ENCODE peak calls at places on chromosomes 1 and 21, in seven cellular contexts. One of them, this sample, is unnamed.

GRCh38 chr21:45454081-45454923 is 49.3 kb downstream of the COL18A1 start:
- DNase-seq in CD8-positive, alpha-beta T cell: no peak
- DNase-seq in H4: no peak
- DNase-seq in foreskin fibroblast: no peak
- DNase-seq in RPMI8226: peak
- DNase-seq in activated naive CD8-positive, alpha-beta T cell treated with anti-CD3 and anti-CD28 coated beads, Interleukin-2, amount 50 U/mL, for 24 hours: no peak
- DNase-seq in WTC11: no peak
- DNase-seq in this sample: peak

GRCh38 chr1:113153116-113153803 is 80.3 kb downstream of the LRIG2 start:
- DNase-seq in CD8-positive, alpha-beta T cell: no peak
- DNase-seq in H4: no peak
- DNase-seq in foreskin fibroblast: no peak
- DNase-seq in RPMI8226: no peak
- DNase-seq in activated naive CD8-positive, alpha-beta T cell treated with anti-CD3 and anti-CD28 coated beads, Interleukin-2, amount 50 U/mL, for 24 hours: no peak
- DNase-seq in WTC11: no peak
- DNase-seq in this sample: peak

GRCh38 chr1:15305366-15305765 is 58.3 kb downstream of the FHAD1 start:
- DNase-seq in CD8-positive, alpha-beta T cell: no peak
- DNase-seq in H4: no peak
- DNase-seq in foreskin fibroblast: no peak
- DNase-seq in RPMI8226: no peak
- DNase-seq in activated naive CD8-positive, alpha-beta T cell treated with anti-CD3 and anti-CD28 coated beads, Interleukin-2, amount 50 U/mL, for 24 hours: no peak
- DNase-seq in WTC11: no peak
- DNase-seq in this sample: no peak

GRCh38 chr1:65423884-65424655 is 3.6 kb downstream of the LEPR start:
- DNase-seq in CD8-positive, alpha-beta T cell: no peak
- DNase-seq in H4: peak
- DNase-seq in foreskin fibroblast: peak
- DNase-seq in RPMI8226: no peak
- DNase-seq in activated naive CD8-positive, alpha-beta T cell treated with anti-CD3 and anti-CD28 coated beads, Interleukin-2, amount 50 U/mL, for 24 hours: no peak
- DNase-seq in WTC11: no peak
- DNase-seq in this sample: no peak

GRCh38 chr1:54153548-54154439 is 994 bp upstream of the CDCP2 start:
- DNase-seq in CD8-positive, alpha-beta T cell: no peak
- DNase-seq in H4: peak
- DNase-seq in foreskin fibroblast: peak
- DNase-seq in RPMI8226: no peak
- DNase-seq in activated naive CD8-positive, alpha-beta T cell treated with anti-CD3 and anti-CD28 coated beads, Interleukin-2, amount 50 U/mL, for 24 hours: no peak
- DNase-seq in WTC11: peak
- DNase-seq in this sample: peak

GRCh38 chr21:45073301-45074047 is 906 bp upstream of the ADARB1 start:
- DNase-seq in CD8-positive, alpha-beta T cell: no peak
- DNase-seq in H4: no peak
- DNase-seq in foreskin fibroblast: no peak
- DNase-seq in RPMI8226: peak
- DNase-seq in activated naive CD8-positive, alpha-beta T cell treated with anti-CD3 and anti-CD28 coated beads, Interleukin-2, amount 50 U/mL, for 24 hours: no peak
- DNase-seq in WTC11: peak
- DNase-seq in this sample: no peak

GRCh38 chr1:117611894-117612481 is 6.1 kb downstream of the TENT5C start:
- DNase-seq in CD8-positive, alpha-beta T cell: peak
- DNase-seq in H4: no peak
- DNase-seq in foreskin fibroblast: no peak
- DNase-seq in RPMI8226: no peak
- DNase-seq in activated naive CD8-positive, alpha-beta T cell treated with anti-CD3 and anti-CD28 coated beads, Interleukin-2, amount 50 U/mL, for 24 hours: no peak
- DNase-seq in WTC11: no peak
- DNase-seq in this sample: no peak

GRCh38 chr1:181981821-181982220 is 79.7 kb downstream of the ZNF648 start:
- DNase-seq in CD8-positive, alpha-beta T cell: no peak
- DNase-seq in H4: no peak
- DNase-seq in foreskin fibroblast: no peak
- DNase-seq in RPMI8226: no peak
- DNase-seq in activated naive CD8-positive, alpha-beta T cell treated with anti-CD3 and anti-CD28 coated beads, Interleukin-2, amount 50 U/mL, for 24 hours: no peak
- DNase-seq in WTC11: no peak
- DNase-seq in this sample: no peak

GRCh38 chr1:170929412-170929834 is 5.9 kb upstream of the MROH9 start:
- DNase-seq in CD8-positive, alpha-beta T cell: no peak
- DNase-seq in H4: no peak
- DNase-seq in foreskin fibroblast: no peak
- DNase-seq in RPMI8226: no peak
- DNase-seq in activated naive CD8-positive, alpha-beta T cell treated with anti-CD3 and anti-CD28 coated beads, Interleukin-2, amount 50 U/mL, for 24 hours: no peak
- DNase-seq in WTC11: no peak
- DNase-seq in this sample: no peak

GRCh38 chr1:187871177-187871576 is 1042.4 kb downstream of the PLA2G4A start:
- DNase-seq in CD8-positive, alpha-beta T cell: no peak
- DNase-seq in H4: no peak
- DNase-seq in foreskin fibroblast: no peak
- DNase-seq in RPMI8226: no peak
- DNase-seq in activated naive CD8-positive, alpha-beta T cell treated with anti-CD3 and anti-CD28 coated beads, Interleukin-2, amount 50 U/mL, for 24 hours: no peak
- DNase-seq in WTC11: no peak
- DNase-seq in this sample: no peak

GRCh38 chr1:119718969-119719368 is 7.2 kb downstream of the PHGDH start:
- DNase-seq in CD8-positive, alpha-beta T cell: no peak
- DNase-seq in H4: no peak
- DNase-seq in foreskin fibroblast: no peak
- DNase-seq in RPMI8226: no peak
- DNase-seq in activated naive CD8-positive, alpha-beta T cell treated with anti-CD3 and anti-CD28 coated beads, Interleukin-2, amount 50 U/mL, for 24 hours: no peak
- DNase-seq in WTC11: no peak
- DNase-seq in this sample: no peak

GRCh38 chr21:37861561-37861960 is 54.7 kb downstream of the KCNJ6 start:
- DNase-seq in CD8-positive, alpha-beta T cell: no peak
- DNase-seq in H4: no peak
- DNase-seq in foreskin fibroblast: no peak
- DNase-seq in RPMI8226: no peak
- DNase-seq in activated naive CD8-positive, alpha-beta T cell treated with anti-CD3 and anti-CD28 coated beads, Interleukin-2, amount 50 U/mL, for 24 hours: no peak
- DNase-seq in WTC11: no peak
- DNase-seq in this sample: no peak

GRCh38 chr1:203627819-203628184 is 1.2 kb downstream of the ATP2B4 start:
- DNase-seq in CD8-positive, alpha-beta T cell: no peak
- DNase-seq in H4: peak
- DNase-seq in foreskin fibroblast: no peak
- DNase-seq in RPMI8226: peak
- DNase-seq in activated naive CD8-positive, alpha-beta T cell treated with anti-CD3 and anti-CD28 coated beads, Interleukin-2, amount 50 U/mL, for 24 hours: peak
- DNase-seq in WTC11: peak
- DNase-seq in this sample: no peak

GRCh38 chr1:115782571-115783281 is 14.2 kb upstream of the CASQ2 start:
- DNase-seq in CD8-positive, alpha-beta T cell: no peak
- DNase-seq in H4: peak
- DNase-seq in foreskin fibroblast: peak
- DNase-seq in RPMI8226: no peak
- DNase-seq in activated naive CD8-positive, alpha-beta T cell treated with anti-CD3 and anti-CD28 coated beads, Interleukin-2, amount 50 U/mL, for 24 hours: no peak
- DNase-seq in WTC11: no peak
- DNase-seq in this sample: no peak

GRCh38 chr1:1619917-1620361 is 4.6 kb downstream of the MIB2 start:
- DNase-seq in CD8-positive, alpha-beta T cell: no peak
- DNase-seq in H4: no peak
- DNase-seq in foreskin fibroblast: no peak
- DNase-seq in RPMI8226: peak
- DNase-seq in activated naive CD8-positive, alpha-beta T cell treated with anti-CD3 and anti-CD28 coated beads, Interleukin-2, amount 50 U/mL, for 24 hours: no peak
- DNase-seq in WTC11: peak
- DNase-seq in this sample: peak

GRCh38 chr1:232223309-232223708 is 406.6 kb downstream of the SIPA1L2 start:
- DNase-seq in CD8-positive, alpha-beta T cell: no peak
- DNase-seq in H4: no peak
- DNase-seq in foreskin fibroblast: no peak
- DNase-seq in RPMI8226: peak
- DNase-seq in activated naive CD8-positive, alpha-beta T cell treated with anti-CD3 and anti-CD28 coated beads, Interleukin-2, amount 50 U/mL, for 24 hours: no peak
- DNase-seq in WTC11: no peak
- DNase-seq in this sample: no peak

GRCh38 chr1:177310326-177310725 is 139.6 kb downstream of the BRINP2 start:
- DNase-seq in CD8-positive, alpha-beta T cell: no peak
- DNase-seq in H4: no peak
- DNase-seq in foreskin fibroblast: peak
- DNase-seq in RPMI8226: no peak
- DNase-seq in activated naive CD8-positive, alpha-beta T cell treated with anti-CD3 and anti-CD28 coated beads, Interleukin-2, amount 50 U/mL, for 24 hours: no peak
- DNase-seq in WTC11: no peak
- DNase-seq in this sample: no peak

GRCh38 chr1:64235910-64236309 is 32.5 kb downstream of the UBE2U start:
- DNase-seq in CD8-positive, alpha-beta T cell: no peak
- DNase-seq in H4: no peak
- DNase-seq in foreskin fibroblast: no peak
- DNase-seq in RPMI8226: no peak
- DNase-seq in activated naive CD8-positive, alpha-beta T cell treated with anti-CD3 and anti-CD28 coated beads, Interleukin-2, amount 50 U/mL, for 24 hours: no peak
- DNase-seq in WTC11: no peak
- DNase-seq in this sample: no peak

GRCh38 chr1:169236880-169237279 is 130.4 kb downstream of the ATP1B1 start:
- DNase-seq in CD8-positive, alpha-beta T cell: no peak
- DNase-seq in H4: no peak
- DNase-seq in foreskin fibroblast: no peak
- DNase-seq in RPMI8226: no peak
- DNase-seq in activated naive CD8-positive, alpha-beta T cell treated with anti-CD3 and anti-CD28 coated beads, Interleukin-2, amount 50 U/mL, for 24 hours: no peak
- DNase-seq in WTC11: no peak
- DNase-seq in this sample: no peak

GRCh38 chr1:10965621-10966226 is 46.7 kb upstream of the TARDBP start:
- DNase-seq in CD8-positive, alpha-beta T cell: no peak
- DNase-seq in H4: no peak
- DNase-seq in foreskin fibroblast: no peak
- DNase-seq in RPMI8226: no peak
- DNase-seq in activated naive CD8-positive, alpha-beta T cell treated with anti-CD3 and anti-CD28 coated beads, Interleukin-2, amount 50 U/mL, for 24 hours: peak
- DNase-seq in WTC11: no peak
- DNase-seq in this sample: no peak

GRCh38 chr1:10387611-10388386 is 11.1 kb upstream of the PGD start:
- DNase-seq in CD8-positive, alpha-beta T cell: no peak
- DNase-seq in H4: peak
- DNase-seq in foreskin fibroblast: peak
- DNase-seq in RPMI8226: peak
- DNase-seq in activated naive CD8-positive, alpha-beta T cell treated with anti-CD3 and anti-CD28 coated beads, Interleukin-2, amount 50 U/mL, for 24 hours: no peak
- DNase-seq in WTC11: no peak
- DNase-seq in this sample: no peak

GRCh38 chr1:25837253-25837875 is 17.6 kb downstream of the MTFR1L start:
- DNase-seq in CD8-positive, alpha-beta T cell: no peak
- DNase-seq in H4: no peak
- DNase-seq in foreskin fibroblast: no peak
- DNase-seq in RPMI8226: no peak
- DNase-seq in activated naive CD8-positive, alpha-beta T cell treated with anti-CD3 and anti-CD28 coated beads, Interleukin-2, amount 50 U/mL, for 24 hours: no peak
- DNase-seq in WTC11: no peak
- DNase-seq in this sample: no peak

GRCh38 chr1:79749607-79750006 is 743.1 kb upstream of the ADGRL4 start:
- DNase-seq in CD8-positive, alpha-beta T cell: no peak
- DNase-seq in H4: no peak
- DNase-seq in foreskin fibroblast: no peak
- DNase-seq in RPMI8226: no peak
- DNase-seq in activated naive CD8-positive, alpha-beta T cell treated with anti-CD3 and anti-CD28 coated beads, Interleukin-2, amount 50 U/mL, for 24 hours: no peak
- DNase-seq in WTC11: no peak
- DNase-seq in this sample: no peak

GRCh38 chr1:55848906-55849305 is 633.7 kb upstream of the USP24 start:
- DNase-seq in CD8-positive, alpha-beta T cell: no peak
- DNase-seq in H4: no peak
- DNase-seq in foreskin fibroblast: peak
- DNase-seq in RPMI8226: no peak
- DNase-seq in activated naive CD8-positive, alpha-beta T cell treated with anti-CD3 and anti-CD28 coated beads, Interleukin-2, amount 50 U/mL, for 24 hours: no peak
- DNase-seq in WTC11: peak
- DNase-seq in this sample: no peak

GRCh38 chr1:213661346-213661745 is 326.4 kb upstream of the PROX1 start:
- DNase-seq in CD8-positive, alpha-beta T cell: no peak
- DNase-seq in H4: no peak
- DNase-seq in foreskin fibroblast: no peak
- DNase-seq in RPMI8226: no peak
- DNase-seq in activated naive CD8-positive, alpha-beta T cell treated with anti-CD3 and anti-CD28 coated beads, Interleukin-2, amount 50 U/mL, for 24 hours: no peak
- DNase-seq in WTC11: no peak
- DNase-seq in this sample: no peak

GRCh38 chr1:15965228-15965767 is 10.6 kb downstream of the ZBTB17 start:
- DNase-seq in CD8-positive, alpha-beta T cell: no peak
- DNase-seq in H4: no peak
- DNase-seq in foreskin fibroblast: peak
- DNase-seq in RPMI8226: no peak
- DNase-seq in activated naive CD8-positive, alpha-beta T cell treated with anti-CD3 and anti-CD28 coated beads, Interleukin-2, amount 50 U/mL, for 24 hours: peak
- DNase-seq in WTC11: no peak
- DNase-seq in this sample: no peak

GRCh38 chr1:47843781-47844555 is 153.2 kb downstream of the TRABD2B start:
- DNase-seq in CD8-positive, alpha-beta T cell: no peak
- DNase-seq in H4: no peak
- DNase-seq in foreskin fibroblast: no peak
- DNase-seq in RPMI8226: no peak
- DNase-seq in activated naive CD8-positive, alpha-beta T cell treated with anti-CD3 and anti-CD28 coated beads, Interleukin-2, amount 50 U/mL, for 24 hours: no peak
- DNase-seq in WTC11: no peak
- DNase-seq in this sample: peak

GRCh38 chr1:240285541-240285940 is 193.9 kb downstream of the FMN2 start:
- DNase-seq in CD8-positive, alpha-beta T cell: no peak
- DNase-seq in H4: no peak
- DNase-seq in foreskin fibroblast: peak
- DNase-seq in RPMI8226: no peak
- DNase-seq in activated naive CD8-positive, alpha-beta T cell treated with anti-CD3 and anti-CD28 coated beads, Interleukin-2, amount 50 U/mL, for 24 hours: no peak
- DNase-seq in WTC11: no peak
- DNase-seq in this sample: no peak

GRCh38 chr1:113191579-113192076 is 118.6 kb downstream of the LRIG2 start:
- DNase-seq in CD8-positive, alpha-beta T cell: no peak
- DNase-seq in H4: peak
- DNase-seq in foreskin fibroblast: no peak
- DNase-seq in RPMI8226: peak
- DNase-seq in activated naive CD8-positive, alpha-beta T cell treated with anti-CD3 and anti-CD28 coated beads, Interleukin-2, amount 50 U/mL, for 24 hours: no peak
- DNase-seq in WTC11: no peak
- DNase-seq in this sample: no peak

GRCh38 chr1:30450818-30451233 is 272.6 kb downstream of the MATN1 start:
- DNase-seq in CD8-positive, alpha-beta T cell: no peak
- DNase-seq in H4: no peak
- DNase-seq in foreskin fibroblast: no peak
- DNase-seq in RPMI8226: no peak
- DNase-seq in activated naive CD8-positive, alpha-beta T cell treated with anti-CD3 and anti-CD28 coated beads, Interleukin-2, amount 50 U/mL, for 24 hours: no peak
- DNase-seq in WTC11: no peak
- DNase-seq in this sample: no peak

GRCh38 chr1:64984737-64985136 is 18.4 kb upstream of the JAK1 start:
- DNase-seq in CD8-positive, alpha-beta T cell: no peak
- DNase-seq in H4: no peak
- DNase-seq in foreskin fibroblast: no peak
- DNase-seq in RPMI8226: no peak
- DNase-seq in activated naive CD8-positive, alpha-beta T cell treated with anti-CD3 and anti-CD28 coated beads, Interleukin-2, amount 50 U/mL, for 24 hours: no peak
- DNase-seq in WTC11: no peak
- DNase-seq in this sample: no peak

GRCh38 chr1:145889722-145890121 is 4.1 kb upstream of the ANKRD35 start:
- DNase-seq in CD8-positive, alpha-beta T cell: no peak
- DNase-seq in H4: no peak
- DNase-seq in foreskin fibroblast: no peak
- DNase-seq in RPMI8226: no peak
- DNase-seq in activated naive CD8-positive, alpha-beta T cell treated with anti-CD3 and anti-CD28 coated beads, Interleukin-2, amount 50 U/mL, for 24 hours: no peak
- DNase-seq in WTC11: no peak
- DNase-seq in this sample: no peak

GRCh38 chr1:221874285-221875003 is 132.6 kb upstream of the DUSP10 start:
- DNase-seq in CD8-positive, alpha-beta T cell: no peak
- DNase-seq in H4: no peak
- DNase-seq in foreskin fibroblast: peak
- DNase-seq in RPMI8226: no peak
- DNase-seq in activated naive CD8-positive, alpha-beta T cell treated with anti-CD3 and anti-CD28 coated beads, Interleukin-2, amount 50 U/mL, for 24 hours: no peak
- DNase-seq in WTC11: no peak
- DNase-seq in this sample: no peak

GRCh38 chr1:93346472-93346991 is 825 bp downstream of the DR1 start:
- DNase-seq in CD8-positive, alpha-beta T cell: no peak
- DNase-seq in H4: no peak
- DNase-seq in foreskin fibroblast: no peak
- DNase-seq in RPMI8226: peak
- DNase-seq in activated naive CD8-positive, alpha-beta T cell treated with anti-CD3 and anti-CD28 coated beads, Interleukin-2, amount 50 U/mL, for 24 hours: no peak
- DNase-seq in WTC11: no peak
- DNase-seq in this sample: peak

GRCh38 chr1:172185206-172185605 is 235.3 kb upstream of the C1orf105 start:
- DNase-seq in CD8-positive, alpha-beta T cell: no peak
- DNase-seq in H4: peak
- DNase-seq in foreskin fibroblast: no peak
- DNase-seq in RPMI8226: peak
- DNase-seq in activated naive CD8-positive, alpha-beta T cell treated with anti-CD3 and anti-CD28 coated beads, Interleukin-2, amount 50 U/mL, for 24 hours: no peak
- DNase-seq in WTC11: no peak
- DNase-seq in this sample: no peak

GRCh38 chr21:34129039-34129891 is 55.9 kb downstream of the MRPS6 start:
- DNase-seq in CD8-positive, alpha-beta T cell: peak
- DNase-seq in H4: peak
- DNase-seq in foreskin fibroblast: peak
- DNase-seq in RPMI8226: no peak
- DNase-seq in activated naive CD8-positive, alpha-beta T cell treated with anti-CD3 and anti-CD28 coated beads, Interleukin-2, amount 50 U/mL, for 24 hours: peak
- DNase-seq in WTC11: no peak
- DNase-seq in this sample: no peak

GRCh38 chr1:229230893-229231753 is 39.8 kb upstream of the RAB4A start:
- DNase-seq in CD8-positive, alpha-beta T cell: no peak
- DNase-seq in H4: peak
- DNase-seq in foreskin fibroblast: no peak
- DNase-seq in RPMI8226: no peak
- DNase-seq in activated naive CD8-positive, alpha-beta T cell treated with anti-CD3 and anti-CD28 coated beads, Interleukin-2, amount 50 U/mL, for 24 hours: no peak
- DNase-seq in WTC11: peak
- DNase-seq in this sample: no peak

GRCh38 chr1:46179138-46180081 is 3.1 kb upstream of the P3R3URF start:
- DNase-seq in CD8-positive, alpha-beta T cell: peak
- DNase-seq in H4: peak
- DNase-seq in foreskin fibroblast: peak
- DNase-seq in RPMI8226: peak
- DNase-seq in activated naive CD8-positive, alpha-beta T cell treated with anti-CD3 and anti-CD28 coated beads, Interleukin-2, amount 50 U/mL, for 24 hours: peak
- DNase-seq in WTC11: peak
- DNase-seq in this sample: peak